ENCODE peak calls at places on chromosomes 13 and 19, in six cellular contexts. X is right lobe of liver, I is Peyer's patch, W is tibial nerve, R is thyroid gland, C is GM23338. E is an unnamed sample.
A peak's percentile ranks its signal among the peaks of the same experiment; 100 is the strongest.

GRCh38 chr13:39684531-39685137 is 29.2 kb downstream of the COG6 start:
- DNase-seq in X (no peak), I (no peak), W (no peak), R (no peak), C (peak; percentile 72), E (peak; percentile 39)

GRCh38 chr19:53177986-53178385 is 15.2 kb downstream of the ZNF665 start:
- DNase-seq in X (no peak), I (no peak), W (no peak), R (no peak), C (peak; percentile 22), E (no peak)

GRCh38 chr19:2365201-2365970 is 5.3 kb downstream of the TMPRSS9 start:
- DNase-seq in X (no peak), I (no peak), W (no peak), R (no peak), C (no peak), E (no peak)

GRCh38 chr13:32309812-32310706 is 5.1 kb downstream of the ZAR1L start:
- DNase-seq in X (peak; percentile 62), I (no peak), W (no peak), R (peak; percentile 9), C (peak; percentile 74), E (peak; percentile 74)

GRCh38 chr13:101140936-101141335 is 275.4 kb downstream of the NALCN start:
- DNase-seq in X (no peak), I (no peak), W (no peak), R (no peak), C (no peak), E (no peak)

GRCh38 chr19:54137913-54138776 is 583 bp downstream of the CNOT3 start:
- DNase-seq in X (no peak), I (no peak), W (no peak), R (peak; percentile 31), C (peak; percentile 47), E (no peak)

GRCh38 chr19:16677060-16677459 is 16.1 kb downstream of the TMEM38A start:
- DNase-seq in X (no peak), I (no peak), W (no peak), R (no peak), C (no peak), E (no peak)

GRCh38 chr13:77434289-77434688 is 101.2 kb upstream of the SCEL start:
- DNase-seq in X (peak; percentile 73), I (no peak), W (no peak), R (no peak), C (no peak), E (no peak)

GRCh38 chr13:106986033-106986484 is 418.1 kb upstream of the ARGLU1 start:
- DNase-seq in X (peak; percentile 69), I (no peak), W (no peak), R (no peak), C (peak; percentile 51), E (peak; percentile 1)

GRCh38 chr19:18672606-18673337 is 10.7 kb upstream of the CRTC1 start:
- DNase-seq in X (peak; percentile 64), I (no peak), W (no peak), R (peak; percentile 39), C (peak; percentile 59), E (no peak)

GRCh38 chr19:18672044-18672451 is 11.4 kb upstream of the CRTC1 start:
- DNase-seq in X (no peak), I (no peak), W (no peak), R (no peak), C (peak; percentile 50), E (no peak)

GRCh38 chr19:18669883-18670282 is 13.6 kb upstream of the CRTC1 start:
- DNase-seq in X (no peak), I (no peak), W (no peak), R (no peak), C (no peak), E (no peak)

GRCh38 chr19:18670313-18670712 is 13.2 kb upstream of the CRTC1 start:
- DNase-seq in X (no peak), I (no peak), W (no peak), R (no peak), C (no peak), E (no peak)

GRCh38 chr19:18671303-18672043 is 12.0 kb upstream of the CRTC1 start:
- DNase-seq in X (no peak), I (no peak), W (no peak), R (no peak), C (no peak), E (no peak)
- TF ChIP-seq CTCF in X (no peak), I (no peak), W (no peak), R (no peak), C (no peak), E (no peak)

DNA sequence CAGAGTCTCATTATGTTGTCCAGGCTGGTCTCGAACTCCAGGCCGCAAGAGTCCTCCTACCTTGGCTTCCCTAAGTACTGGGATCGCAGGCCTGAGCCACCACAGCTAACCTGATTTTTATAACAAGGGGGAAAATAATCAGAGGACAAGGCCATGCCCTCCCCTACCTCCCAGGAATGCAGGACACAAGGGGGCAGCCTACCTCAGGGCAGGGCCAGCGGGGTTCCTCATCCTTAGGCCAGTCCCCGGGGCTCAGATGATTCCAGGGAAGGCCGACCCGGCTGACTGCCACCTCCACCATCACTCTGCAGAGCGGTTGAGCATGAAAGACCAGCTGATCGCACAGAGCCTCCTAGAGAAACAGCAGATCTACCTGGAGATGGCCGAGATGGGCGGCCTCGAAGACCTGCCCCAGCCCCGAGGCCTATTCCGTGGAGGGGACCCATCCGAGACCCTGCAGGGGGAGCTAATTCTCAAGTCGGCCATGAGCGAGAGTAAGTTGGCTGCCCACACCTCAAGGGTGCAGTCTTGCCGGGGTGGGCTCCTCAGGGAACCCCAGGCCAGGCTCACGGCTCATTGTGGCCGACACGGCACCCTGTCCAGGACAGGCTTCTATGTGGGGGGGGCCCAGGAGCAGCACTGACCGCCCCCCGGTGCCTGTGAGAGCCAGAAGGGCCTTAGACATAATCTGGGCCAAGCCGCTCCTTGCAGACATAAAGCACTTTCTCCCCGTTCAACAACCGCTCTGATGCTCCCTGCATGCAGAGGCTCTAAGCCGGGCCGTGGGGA is 26.8 kb downstream of the PEX11G start:
- DNase-seq in X (no peak), I (no peak), W (no peak), R (no peak), C (peak; percentile 66), E (no peak)
- TF ChIP-seq CTCF in X (no peak), I (no peak), W (no peak), R (no peak), C (peak; percentile 73), E (peak; percentile 32)

GRCh38 chr13:110618167-110618566 is 2.8 kb downstream of the NAXD start:
- DNase-seq in X (no peak), I (no peak), W (no peak), R (no peak), C (no peak), E (no peak)

GRCh38 chr13:110615005-110615321 is 382 bp upstream of the NAXD start:
- DNase-seq in X (no peak), I (no peak), W (no peak), R (no peak), C (no peak), E (no peak)

GRCh38 chr13:110615322-110616102 is at the start of gene NAXD:
- DNase-seq in X (peak; percentile 97), I (peak; percentile 96), W (peak; percentile 84), R (peak; percentile 93), C (peak; percentile 97), E (peak; percentile 93)

GRCh38 chr13:110617326-110618072 is 2.2 kb downstream of the NAXD start:
- DNase-seq in X (peak; percentile 84), I (peak; percentile 62), W (peak; percentile 35), R (peak; percentile 62), C (peak; percentile 65), E (peak; percentile 24)

GRCh38 chr13:110616103-110617101 is 1.1 kb downstream of the NAXD start:
- DNase-seq in X (no peak), I (peak; percentile 74), W (no peak), R (peak; percentile 52), C (peak; percentile 51), E (peak; percentile 44)
- TF ChIP-seq CTCF in X (peak; percentile 24), I (no peak), W (no peak), R (no peak), C (peak; percentile 24), E (no peak)

GRCh38 chr13:29924482-29924884 is 74.1 kb upstream of the UBL3 start:
- DNase-seq in X (no peak), I (no peak), W (no peak), R (peak; percentile 81), C (no peak), E (peak; percentile 78)
- TF ChIP-seq CTCF in X (no peak), I (no peak), W (no peak), R (peak; percentile 6), C (no peak), E (no peak)

DNA sequence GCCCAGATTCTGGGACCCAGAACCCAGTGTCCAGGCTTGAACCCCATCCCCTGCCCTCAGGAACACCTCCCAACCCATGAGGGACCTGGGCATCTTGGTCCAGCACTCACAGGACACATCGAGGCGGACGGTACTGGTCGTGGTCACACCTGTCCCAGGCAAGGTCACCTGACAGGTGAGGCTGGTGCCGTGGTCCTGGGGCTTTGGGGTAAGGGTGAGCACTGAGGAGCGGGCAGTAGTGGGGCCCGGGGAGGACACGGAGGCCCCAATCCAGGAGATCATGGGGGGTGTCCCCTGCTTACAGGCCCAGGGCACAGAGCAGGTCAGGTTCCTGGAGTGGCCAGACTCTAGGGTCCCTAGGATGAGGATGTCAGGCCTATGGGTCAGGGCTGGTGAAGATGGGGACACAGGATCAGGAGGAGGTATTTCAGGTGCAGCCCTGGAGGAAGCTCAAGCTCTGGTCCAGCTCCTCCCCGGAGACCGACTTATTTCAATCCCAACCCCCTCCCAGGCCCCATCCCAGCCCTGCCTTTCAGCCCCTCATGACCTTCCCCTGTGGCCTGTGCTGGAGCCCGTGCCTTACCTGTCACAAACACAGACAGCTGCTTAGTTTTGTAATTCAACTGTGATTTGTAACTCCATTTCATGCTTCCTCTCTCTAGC is 772 bp downstream of the SIGLEC8 start:
- DNase-seq in X (no peak), I (no peak), W (no peak), R (no peak), C (no peak), E (no peak)
- TF ChIP-seq CTCF in X (no peak), I (no peak), W (no peak), R (no peak), C (no peak), E (no peak)

E was measured in HFFc6.